ENCODE peak calls at places on chromosomes 13 and 19, in six cellular contexts. T is neural crest cell; Y is CD8-positive, alpha-beta T cell; S is RWPE1; P is breast epithelium; U is ovary. G is an unnamed sample.

GRCh38 chr19:28294395-28294794 is 918.6 kb downstream of the UQCRFS1 start:
- DNase-seq in P (no peak), Y (no peak), T (no peak), U (no peak), S (no peak), G (no peak)

GRCh38 chr19:14021474-14021873 is 6.5 kb upstream of the RLN3 start:
- DNase-seq in S (no peak), P (no peak), T (no peak), U (no peak), Y (no peak), G (no peak)

GRCh38 chr13:99911965-99912566 is 59.5 kb downstream of the ZIC5 start:
- DNase-seq in P (no peak), S (no peak), U (no peak), Y (no peak), T (no peak), G (no peak)

GRCh38 chr13:39422845-39423565 is 180.0 kb downstream of the LHFPL6 start:
- DNase-seq in T (no peak), P (no peak), U (no peak), S (no peak), Y (no peak), G (no peak)

GRCh38 chr13:114174529-114174941 is 4.5 kb upstream of the CFAP97D2 start:
- DNase-seq in T (no peak), U (no peak), S (no peak), P (no peak), Y (no peak), G (no peak)

GRCh38 chr13:75968103-75968838 is 332.1 kb downstream of the LMO7 start:
- DNase-seq in T (no peak), S (peak; percentile 5), U (no peak), Y (no peak), P (no peak), G (no peak)

GRCh38 chr13:24011266-24011665 is 114.0 kb upstream of the C1QTNF9B start:
- DNase-seq in T (no peak), S (no peak), Y (no peak), P (no peak), U (no peak), G (no peak)

GRCh38 chr19:40133491-40133890 is 42.7 kb upstream of the ZNF780A start:
- DNase-seq in T (no peak), S (no peak), U (no peak), Y (no peak), P (no peak), G (no peak)

GRCh38 chr13:94419304-94419943 is 60.1 kb downstream of the DCT start:
- DNase-seq in S (no peak), U (no peak), Y (no peak), P (no peak), T (no peak), G (no peak)

GRCh38 chr13:24228852-24229458 is 68.4 kb downstream of the SPATA13 start:
- DNase-seq in U (no peak), T (no peak), P (no peak), S (peak; percentile 48), Y (peak; percentile 44), G (peak; percentile 53)

GRCh38 chr19:41870401-41870873 is 6.6 kb upstream of the CD79A start:
- DNase-seq in P (no peak), T (no peak), U (no peak), S (no peak), Y (no peak), G (no peak)

GRCh38 chr13:99797716-99798115 is 173.9 kb downstream of the ZIC5 start:
- DNase-seq in T (no peak), U (no peak), Y (no peak), P (no peak), S (no peak), G (no peak)

GRCh38 chr13:46716821-46717220 is 80.1 kb downstream of the ESD start:
- DNase-seq in U (no peak), T (no peak), P (no peak), Y (no peak), S (no peak), G (no peak)

GRCh38 chr13:87302034-87302433 is 369.1 kb upstream of the SLITRK5 start:
- DNase-seq in T (no peak), Y (no peak), S (no peak), P (no peak), U (no peak), G (no peak)

GRCh38 chr19:944663-945241 is 18.9 kb downstream of the ARID3A start:
- DNase-seq in Y (no peak), P (no peak), T (no peak), U (peak; percentile 62), S (no peak), G (no peak)

GRCh38 chr13:94595943-94596574 is at the start of gene TGDS:
- DNase-seq in P (peak; percentile 84), U (peak; percentile 94), T (peak; percentile 73), Y (peak; percentile 84), S (peak; percentile 75), G (peak; percentile 77)

GRCh38 chr19:4889034-4889825 is 13.5 kb downstream of the ARRDC5 start:
- DNase-seq in U (no peak), T (no peak), P (peak; percentile 72), Y (no peak), S (peak; percentile 89), G (no peak)

GRCh38 chr19:55179570-55180484 is at the start of gene SYT5:
- DNase-seq in T (peak; percentile 47), P (no peak), S (peak; percentile 75), U (peak; percentile 54), Y (peak; percentile 69), G (no peak)

GRCh38 chr13:33204130-33204927 is 81.2 kb downstream of the STARD13 start:
- DNase-seq in S (no peak), U (peak; percentile 61), T (no peak), Y (no peak), P (no peak), G (peak; percentile 94)

GRCh38 chr13:72960114-72960513 is 98.7 kb upstream of the KLF5 start:
- DNase-seq in Y (no peak), S (no peak), P (no peak), T (no peak), U (no peak), G (no peak)

GRCh38 chr13:43316997-43317396 is 293.6 kb downstream of the DNAJC15 start:
- DNase-seq in S (no peak), P (no peak), Y (no peak), U (no peak), T (no peak), G (no peak)

DNA sequence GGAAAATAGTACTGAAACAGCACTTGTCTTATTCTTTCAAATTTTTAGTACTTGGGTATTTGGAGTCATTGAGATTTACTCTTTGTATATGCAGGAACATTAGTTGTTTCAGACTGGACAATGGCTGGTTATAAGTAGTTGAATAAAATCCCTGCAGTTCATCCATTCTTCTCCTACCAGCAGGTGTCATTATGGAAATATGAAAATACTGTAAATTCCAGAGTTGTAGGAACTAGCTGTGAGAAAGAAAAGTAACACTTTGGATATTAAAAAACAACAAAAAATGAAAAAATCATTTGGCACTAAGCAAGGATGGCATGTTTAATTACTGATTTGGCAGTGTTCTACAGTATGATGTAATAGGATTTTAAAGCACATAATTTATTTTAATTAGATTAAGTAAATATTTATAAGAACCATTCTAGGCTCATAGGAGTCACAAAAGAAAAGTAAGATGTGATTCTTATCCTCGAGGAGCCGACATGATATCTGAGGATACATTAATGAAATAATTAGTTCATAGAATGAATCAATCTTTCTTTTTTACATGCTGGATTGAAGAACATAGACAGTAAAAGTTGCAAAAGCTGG is 155.3 kb downstream of the KCNRG start:
- DNase-seq in U (no peak), T (no peak), Y (no peak), S (peak; percentile 26), P (no peak), G (no peak)
- TF ChIP-seq CTCF in U (no peak), T (no peak), Y (no peak), S (peak; percentile 33), P (no peak), G (peak; percentile 37)

GRCh38 chr19:2755811-2756210 is 16.0 kb upstream of the SLC39A3 start:
- DNase-seq in U (no peak), S (no peak), P (no peak), Y (no peak), T (no peak), G (no peak)

GRCh38 chr19:2758601-2759313 is 18.9 kb upstream of the SLC39A3 start:
- DNase-seq in U (no peak), S (no peak), Y (no peak), P (no peak), T (no peak), G (no peak)

GRCh38 chr19:2755448-2755705 is 15.6 kb upstream of the SLC39A3 start:
- DNase-seq in U (no peak), Y (no peak), T (no peak), P (no peak), S (no peak), G (no peak)

GRCh38 chr19:2756477-2756876 is 16.7 kb upstream of the SLC39A3 start:
- DNase-seq in S (no peak), T (no peak), U (no peak), P (no peak), Y (no peak), G (no peak)

GRCh38 chr19:2756921-2757881 is 17.4 kb upstream of the SLC39A3 start:
- DNase-seq in Y (no peak), U (no peak), S (no peak), P (no peak), T (no peak), G (no peak)
- TF ChIP-seq CTCF in Y (no peak), U (no peak), S (no peak), P (no peak), T (no peak), G (no peak)

DNA sequence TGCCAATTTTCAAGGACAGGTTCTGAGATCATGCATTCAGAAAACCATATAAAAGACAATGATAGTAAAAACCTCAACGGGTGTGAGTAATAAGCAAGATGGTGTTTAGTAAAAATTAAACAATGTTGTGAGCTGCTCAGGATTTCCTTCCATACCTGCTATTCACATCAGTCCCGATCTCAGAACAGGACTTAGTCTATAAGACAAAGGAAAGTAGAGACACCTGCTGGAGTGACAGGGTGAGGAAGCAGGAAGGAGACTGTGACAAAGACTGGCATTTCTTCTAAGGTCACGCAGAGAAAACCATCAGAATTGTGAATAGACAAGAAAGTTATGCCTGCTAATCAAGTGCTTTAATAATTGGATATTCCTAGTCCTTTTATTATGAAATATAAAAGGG is 648.0 kb downstream of the DACH1 start:
- DNase-seq in P (no peak), Y (no peak), T (no peak), U (no peak), S (no peak), G (no peak)
- TF ChIP-seq CTCF in P (no peak), Y (no peak), T (no peak), U (no peak), S (no peak), G (no peak)

DNA sequence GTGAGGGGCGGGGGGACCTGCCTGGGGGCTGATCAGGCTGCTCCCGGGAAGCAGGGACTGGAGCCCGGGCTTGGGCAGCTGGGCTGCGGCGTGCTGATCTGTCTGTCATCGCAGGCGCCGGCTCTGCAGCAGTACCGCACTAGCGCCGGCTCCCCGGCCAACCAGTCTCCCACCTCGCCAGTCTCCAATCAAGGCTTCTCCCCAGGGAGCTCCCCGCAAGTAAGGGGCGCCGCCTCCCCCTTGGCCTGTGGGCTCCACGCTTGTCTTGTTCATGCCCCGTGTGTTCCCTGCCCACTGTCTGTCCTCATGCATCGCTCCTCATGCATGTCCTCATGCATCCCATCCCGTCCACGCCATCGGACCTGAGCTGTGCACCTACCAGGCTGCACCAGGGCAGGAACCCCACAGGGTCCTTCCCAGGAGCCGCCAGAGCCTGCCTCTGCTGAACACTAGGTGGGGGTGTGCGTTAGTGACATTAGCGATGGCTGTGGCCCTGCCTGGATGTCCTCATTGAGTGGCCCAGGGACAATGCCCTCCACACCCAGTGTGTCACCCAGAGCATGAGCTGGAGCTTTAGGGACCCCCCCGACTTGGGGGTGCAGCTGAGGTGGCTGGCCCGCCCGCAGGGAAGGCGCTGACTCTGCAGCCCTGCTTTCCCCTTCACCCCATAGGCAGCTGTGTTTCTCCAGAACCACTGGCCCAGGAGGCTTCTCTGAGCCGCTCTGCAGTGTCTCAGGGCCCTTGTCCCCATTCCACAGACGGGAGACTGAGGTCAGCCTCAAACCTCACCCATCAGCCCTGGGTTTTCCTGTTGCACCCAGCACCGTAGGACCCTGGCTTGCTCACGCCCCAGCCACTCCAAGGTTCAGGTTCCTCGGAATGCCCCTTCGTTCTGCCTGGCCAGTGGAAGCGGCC is 19.5 kb downstream of the COMP start:
- DNase-seq in P (no peak), Y (no peak), T (no peak), S (no peak), U (no peak), G (no peak)
- TF ChIP-seq CTCF in P (no peak), Y (no peak), T (peak; percentile 45), S (no peak), U (no peak), G (no peak)